ENCODE peak calls at places on chromosomes 3 and 15, in four cellular contexts. W is retinal pigment epithelial cell, L is sigmoid colon, B is astrocyte. A is an unnamed sample.

GRCh38 chr3:122858373-122858772 is 63.5 kb downstream of the SLC49A4 start:
- DNase-seq in W (peak), L (no peak), B (no peak), A (peak)

GRCh38 chr3:162487138-162487537 is 990.5 kb downstream of the OTOL1 start:
- DNase-seq in W (no peak), L (no peak), B (no peak), A (peak)

GRCh38 chr15:45377630-45378148 is 655 bp downstream of the GATM start:
- DNase-seq in W (no peak), L (peak), B (no peak), A (no peak)

GRCh38 chr3:123656691-123657090 is 71.8 kb upstream of the HACD2 start:
- DNase-seq in W (no peak), L (no peak), B (no peak), A (no peak)

GRCh38 chr3:112128843-112129727 is 4.0 kb downstream of the GCSAM start:
- DNase-seq in W (no peak), L (no peak), B (peak), A (peak)

GRCh38 chr3:138051946-138052802 is 42.2 kb downstream of the CLDN18 start:
- DNase-seq in W (no peak), L (no peak), B (no peak), A (peak)

GRCh38 chr3:100042144-100042543 is 72.2 kb downstream of the FILIP1L start:
- DNase-seq in W (no peak), L (no peak), B (peak), A (peak)

GRCh38 chr3:30161370-30161769 is 445.0 kb upstream of the TGFBR2 start:
- DNase-seq in W (no peak), L (peak), B (peak), A (peak)

GRCh38 chr15:41620536-41621199 is 39.5 kb upstream of the MGA start:
- DNase-seq in W (no peak), L (no peak), B (no peak), A (no peak)

GRCh38 chr15:25737218-25737643 is 125.9 kb downstream of the ATP10A start:
- DNase-seq in W (no peak), L (peak), B (peak), A (no peak)

GRCh38 chr3:184798120-184798519 is 13.8 kb upstream of the VPS8 start:
- DNase-seq in W (no peak), L (no peak), B (no peak), A (no peak)

GRCh38 chr3:61158676-61159075 is 92.6 kb downstream of the FHIT start:
- DNase-seq in W (no peak), L (no peak), B (no peak), A (no peak)

GRCh38 chr15:66389098-66389858 is 2.6 kb downstream of the MAP2K1 start:
- DNase-seq in W (no peak), L (no peak), B (no peak), A (no peak)

GRCh38 chr3:30667250-30667585 is 60.8 kb downstream of the TGFBR2 start:
- DNase-seq in W (no peak), L (no peak), B (peak), A (peak)

GRCh38 chr3:193830791-193831191 is 237.8 kb downstream of the OPA1 start:
- DNase-seq in W (no peak), L (no peak), B (peak), A (no peak)

GRCh38 chr15:99619712-99620111 is 53.9 kb downstream of the MEF2A start:
- DNase-seq in W (no peak), L (no peak), B (no peak), A (peak)

GRCh38 chr15:100958326-100959065 is 39.3 kb downstream of the LRRK1 start:
- DNase-seq in W (no peak), L (no peak), B (peak), A (peak)

GRCh38 chr3:122555275-122556071 is 8.6 kb downstream of the PARP9 start:
- DNase-seq in W (no peak), L (no peak), B (peak), A (peak)

GRCh38 chr3:188126931-188127330 is 27.0 kb upstream of the LPP start:
- DNase-seq in W (no peak), L (no peak), B (no peak), A (no peak)

GRCh38 chr3:41710646-41711388 is 251.1 kb downstream of the ULK4 start:
- DNase-seq in W (peak), L (no peak), B (peak), A (peak)

GRCh38 chr3:25437953-25438352 is 9.9 kb downstream of the RARB start:
- DNase-seq in W (no peak), L (no peak), B (no peak), A (no peak)

GRCh38 chr15:64780600-64781156 is 5.3 kb upstream of the RBPMS2 start:
- DNase-seq in W (no peak), L (no peak), B (no peak), A (no peak)

GRCh38 chr3:2166552-2166951 is 67.9 kb downstream of the CNTN4 start:
- DNase-seq in W (no peak), L (no peak), B (no peak), A (no peak)

GRCh38 chr3:99875925-99876781 is 58.5 kb downstream of the CMSS1 start:
- DNase-seq in W (no peak), L (peak), B (peak), A (peak)

GRCh38 chr15:74655424-74655823 is 39.8 kb downstream of the CLK3 start:
- DNase-seq in W (no peak), L (no peak), B (peak), A (no peak)

GRCh38 chr3:42187936-42188335 is 78.0 kb downstream of the CCK start:
- DNase-seq in W (no peak), L (peak), B (no peak), A (no peak)

GRCh38 chr15:77944002-77944867 is 133.3 kb downstream of the TBC1D2B start:
- DNase-seq in W (peak), L (peak), B (peak), A (peak)

GRCh38 chr3:53506110-53506762 is 11.8 kb downstream of the CACNA1D start:
- DNase-seq in W (no peak), L (no peak), B (no peak), A (no peak)

GRCh38 chr3:197891-198491 is 1.4 kb downstream of the CHL1 start:
- DNase-seq in W (no peak), L (no peak), B (no peak), A (no peak)

DNA sequence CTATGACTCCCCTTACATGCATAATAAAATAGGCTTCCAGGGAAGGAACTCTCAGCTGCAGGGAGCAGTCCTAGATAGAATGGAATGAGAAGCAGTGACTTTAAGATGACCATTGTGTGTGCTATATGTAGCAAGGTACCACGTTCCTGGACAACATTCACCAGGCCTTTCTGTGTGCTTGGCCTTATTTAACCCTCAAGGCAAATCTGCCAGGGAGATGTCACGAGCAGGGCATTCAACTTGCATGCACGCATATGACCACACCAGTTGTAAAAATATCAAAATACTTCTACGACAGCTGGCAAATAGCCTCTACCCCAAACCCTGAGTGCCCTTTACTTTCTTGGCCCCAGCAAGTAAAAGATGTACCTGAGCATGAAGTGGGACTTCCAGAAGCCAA is 197.3 kb upstream of the ST8SIA2 start:
- DNase-seq in W (no peak), L (no peak), B (no peak), A (no peak)
- H3K4me3 ChIP-seq in W (no peak), L (no peak), B (no peak), A (no peak)

GRCh38 chr3:129593230-129593594 is 13.3 kb downstream of the PLXND1 start:
- DNase-seq in W (no peak), L (no peak), B (no peak), A (no peak)
- TF ChIP-seq CTCF in W (peak), L (no peak), B (no peak), A (no peak)

GRCh38 chr15:22241451-22241850 is 161.1 kb downstream of the OR4M2 start:
- DNase-seq in W (no peak), L (no peak), B (no peak), A (no peak)

GRCh38 chr15:22239806-22240180 is 159.5 kb downstream of the OR4M2 start:
- DNase-seq in W (no peak), L (no peak), B (no peak), A (no peak)

GRCh38 chr15:22243440-22244130 is 163.3 kb downstream of the OR4M2 start:
- DNase-seq in W (no peak), L (no peak), B (no peak), A (no peak)

GRCh38 chr15:22240403-22240802 is 160.1 kb downstream of the OR4M2 start:
- DNase-seq in W (no peak), L (no peak), B (no peak), A (no peak)

GRCh38 chr15:22240951-22241350 is 160.6 kb downstream of the OR4M2 start:
- DNase-seq in W (no peak), L (no peak), B (no peak), A (no peak)
- H3K4me3 ChIP-seq in W (no peak), L (no peak), B (no peak), A (no peak)

GRCh38 chr3:23834082-23834870 is 28.5 kb downstream of the UBE2E1 start:
- DNase-seq in W (no peak), L (no peak), B (no peak), A (peak)
- TF ChIP-seq CTCF in W (peak), L (no peak), B (no peak), A (peak)

GRCh38 chr15:47811160-47811559 is 93.9 kb downstream of the SEMA6D start:
- DNase-seq in W (no peak), L (no peak), B (no peak), A (no peak)
- H3K4me3 ChIP-seq in W (no peak), L (no peak), B (no peak), A (no peak)

GRCh38 chr3:9916346-9916733 is 558 bp upstream of the IL17RC start:
- DNase-seq in W (no peak), L (peak), B (no peak), A (peak)

GRCh38 chr3:9914559-9915251 is 2.2 kb upstream of the IL17RC start:
- DNase-seq in W (no peak), L (no peak), B (no peak), A (no peak)

GRCh38 chr3:9916734-9917680 is at the start of gene IL17RC:
- DNase-seq in W (no peak), L (peak), B (peak), A (peak)

GRCh38 chr3:9914011-9914410 is 2.9 kb upstream of the IL17RC start:
- DNase-seq in W (no peak), L (no peak), B (no peak), A (no peak)

DNA sequence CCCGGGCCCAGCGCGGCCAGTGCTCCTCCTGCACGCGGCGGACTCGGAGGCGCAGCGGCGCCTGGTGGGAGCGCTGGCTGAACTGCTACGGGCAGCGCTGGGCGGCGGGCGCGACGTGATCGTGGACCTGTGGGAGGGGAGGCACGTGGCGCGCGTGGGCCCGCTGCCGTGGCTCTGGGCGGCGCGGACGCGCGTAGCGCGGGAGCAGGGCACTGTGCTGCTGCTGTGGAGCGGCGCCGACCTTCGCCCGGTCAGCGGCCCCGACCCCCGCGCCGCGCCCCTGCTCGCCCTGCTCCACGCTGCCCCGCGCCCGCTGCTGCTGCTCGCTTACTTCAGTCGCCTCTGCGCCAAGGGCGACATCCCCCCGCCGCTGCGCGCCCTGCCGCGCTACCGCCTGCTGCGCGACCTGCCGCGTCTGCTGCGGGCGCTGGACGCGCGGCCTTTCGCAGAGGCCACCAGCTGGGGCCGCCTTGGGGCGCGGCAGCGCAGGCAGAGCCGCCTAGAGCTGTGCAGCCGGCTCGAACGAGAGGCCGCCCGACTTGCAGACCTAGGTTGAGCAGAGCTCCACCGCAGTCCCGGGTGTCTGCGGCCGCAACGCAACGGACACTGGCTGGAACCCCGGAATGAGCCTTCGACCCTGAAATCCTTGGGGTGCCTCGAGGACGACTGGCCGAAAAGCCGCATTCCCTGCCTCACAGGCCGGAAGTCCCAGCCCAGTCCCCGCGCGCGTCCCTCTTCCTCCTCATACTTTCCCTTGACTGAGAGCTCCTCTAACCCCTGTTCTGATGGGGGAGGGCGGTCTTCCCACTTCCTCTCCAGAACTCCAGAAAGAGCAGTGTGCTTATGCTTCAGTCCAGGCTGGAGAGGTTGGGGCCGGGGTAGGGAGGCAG is 1.4 kb upstream of the IL17RC start:
- DNase-seq in W (no peak), L (peak), B (peak), A (peak)
- TF ChIP-seq CTCF in W (peak), L (peak), B (no peak), A (peak)

DNA sequence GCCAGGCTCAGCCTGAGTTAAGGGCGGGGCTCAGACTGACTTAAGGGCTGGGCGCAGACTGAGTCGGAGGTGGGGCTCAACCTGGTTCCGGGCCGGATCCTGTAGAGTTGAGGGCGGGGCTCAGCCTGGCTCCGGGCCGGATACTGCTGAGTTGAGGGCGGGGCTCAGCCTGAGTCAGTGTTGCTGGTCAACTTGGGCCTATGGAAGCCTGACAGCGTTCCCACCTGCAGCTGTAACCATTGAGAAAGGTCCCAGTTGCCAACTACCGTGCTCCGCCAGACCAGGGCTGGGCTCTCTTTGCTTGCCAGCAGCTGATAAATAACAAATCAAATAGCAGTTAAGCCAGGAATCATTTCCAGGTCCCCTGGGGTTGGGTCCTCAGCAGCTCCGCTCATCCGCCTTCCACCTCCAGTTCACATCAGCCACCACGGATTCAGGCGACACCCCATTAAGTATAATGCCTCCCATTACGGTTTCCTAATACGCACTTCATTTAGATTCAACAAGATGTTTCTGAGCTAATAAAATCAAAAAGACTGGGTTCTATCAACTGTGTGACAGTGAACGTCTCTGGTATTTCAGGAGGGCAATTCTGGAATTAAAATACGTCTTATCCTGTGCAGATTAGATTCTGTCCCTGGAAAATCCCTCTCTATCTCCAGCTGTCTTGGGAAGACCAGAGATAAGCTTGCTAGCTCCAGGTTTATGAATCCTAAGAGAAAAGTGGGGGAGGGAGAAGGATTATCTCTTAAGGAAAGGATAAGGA is 7.3 kb downstream of the GRIP2 start:
- DNase-seq in W (no peak), L (no peak), B (no peak), A (no peak)
- H3K4me3 ChIP-seq in W (no peak), L (no peak), B (no peak), A (no peak)

GRCh38 chr3:131053021-131053420 is 26.3 kb downstream of the NEK11 start:
- DNase-seq in W (no peak), L (no peak), B (no peak), A (peak)
- TF ChIP-seq CTCF in W (peak), L (no peak), B (peak), A (peak)

GRCh38 chr3:197335428-197336132 is 37.2 kb upstream of the DLG1 start:
- DNase-seq in W (no peak), L (no peak), B (peak), A (no peak)
- H3K4me3 ChIP-seq in W (no peak), L (no peak), B (no peak), A (no peak)